ENCODE peak calls at places on chromosome 10, in four cellular contexts. C, J, G and U are unnamed samples.

GRCh38 chr10:93559490-93559889 is 7.0 kb upstream of the FFAR4 start:
- DNase-seq in C (no peak), G (no peak), J (no peak), U (no peak)

GRCh38 chr10:86164912-86165311 is 201.7 kb downstream of the GRID1 start:
- DNase-seq in G (no peak), J (no peak), C (no peak), U (no peak)

GRCh38 chr10:88841316-88842111 is 10.1 kb downstream of the ANKRD22 start:
- DNase-seq in J (no peak), G (no peak), C (no peak), U (no peak)

GRCh38 chr10:71829171-71829570 is 21.9 kb downstream of the PSAP start:
- DNase-seq in C (no peak), G (no peak), J (no peak), U (no peak)

GRCh38 chr10:33126118-33126517 is 168.1 kb upstream of the ITGB1 start:
- DNase-seq in J (no peak), C (no peak), G (no peak), U (no peak)

GRCh38 chr10:34081347-34081743 is 733.8 kb downstream of the PARD3 start:
- DNase-seq in C (no peak), G (no peak), J (no peak), U (no peak)

GRCh38 chr10:93773120-93773519 is 15.4 kb downstream of the LGI1 start:
- DNase-seq in G (peak), C (no peak), J (no peak), U (no peak)

GRCh38 chr10:95440756-95441546 is 120.2 kb downstream of the SORBS1 start:
- DNase-seq in J (peak), C (peak), G (no peak), U (no peak)

GRCh38 chr10:73060738-73061635 is 35.7 kb downstream of the P4HA1 start:
- DNase-seq in G (peak), J (peak), C (no peak), U (peak)

GRCh38 chr10:77970869-77971803 is 44.6 kb upstream of the DLG5 start:
- DNase-seq in G (peak), C (no peak), J (peak), U (no peak)

GRCh38 chr10:82737556-82737955 is 862.6 kb downstream of the NRG3 start:
- DNase-seq in C (no peak), G (no peak), J (no peak), U (no peak)

GRCh38 chr10:79431891-79432831 is 13.3 kb downstream of the ZCCHC24 start:
- DNase-seq in G (no peak), J (no peak), C (no peak), U (no peak)

GRCh38 chr10:114915294-114915693 is 22.7 kb upstream of the TRUB1 start:
- DNase-seq in G (no peak), C (no peak), J (no peak), U (no peak)

GRCh38 chr10:36421999-36422398 is 703.4 kb upstream of the ANKRD30A start:
- DNase-seq in G (no peak), J (no peak), C (no peak), U (no peak)

GRCh38 chr10:61108880-61109279 is 164.9 kb upstream of the RHOBTB1 start:
- DNase-seq in J (no peak), G (peak), C (no peak), U (no peak)

GRCh38 chr10:127320176-127320575 is 123.8 kb upstream of the INSYN2A start:
- DNase-seq in G (no peak), J (no peak), C (no peak), U (no peak)

GRCh38 chr10:66837335-66837734 is 88.5 kb upstream of the LRRTM3 start:
- DNase-seq in J (no peak), C (no peak), G (no peak), U (no peak)

GRCh38 chr10:52066383-52066782 is 247.7 kb upstream of the DKK1 start:
- DNase-seq in C (no peak), J (no peak), G (no peak), U (peak)

GRCh38 chr10:132817701-132818211 is 31.8 kb upstream of the NKX6-2 start:
- DNase-seq in C (no peak), J (no peak), G (no peak), U (no peak)

GRCh38 chr10:89283988-89284475 is 17.8 kb upstream of the IFIT2 start:
- DNase-seq in C (no peak), J (peak), G (no peak), U (no peak)

GRCh38 chr10:9853405-9854010 is 1164.2 kb upstream of the CELF2 start:
- DNase-seq in C (no peak), J (no peak), G (no peak), U (no peak)

GRCh38 chr10:91034042-91034441 is 113.2 kb upstream of the ANKRD1 start:
- DNase-seq in J (no peak), G (no peak), C (no peak), U (no peak)

GRCh38 chr10:98316661-98317060 is 48.7 kb upstream of the LOXL4 start:
- DNase-seq in C (no peak), G (no peak), J (no peak), U (no peak)

GRCh38 chr10:100654835-100655759 is 90.3 kb upstream of the PAX2 start:
- DNase-seq in J (no peak), G (no peak), C (no peak), U (peak)

GRCh38 chr10:1434912-1435692 is 302.2 kb downstream of the ADARB2 start:
- DNase-seq in J (no peak), G (no peak), C (no peak), U (no peak)

GRCh38 chr10:120477006-120477722 is 20.1 kb downstream of the PLPP4 start:
- DNase-seq in J (no peak), G (no peak), C (no peak), U (no peak)

GRCh38 chr10:127094984-127095383 is 101.4 kb downstream of the INSYN2A start:
- DNase-seq in J (no peak), G (no peak), C (no peak), U (no peak)

GRCh38 chr10:131571845-131572244 is 260.3 kb upstream of the TCERG1L start:
- DNase-seq in J (no peak), G (no peak), C (no peak), U (no peak)

GRCh38 chr10:34063592-34063991 is 729.1 kb upstream of the NRP1 start:
- DNase-seq in G (no peak), J (no peak), C (no peak), U (no peak)

GRCh38 chr10:30813872-30814471 is 184.4 kb upstream of the LYZL2 start:
- DNase-seq in C (no peak), G (no peak), J (no peak), U (no peak)

GRCh38 chr10:122140941-122141623 is 130.0 kb upstream of the BTBD16 start:
- DNase-seq in C (no peak), J (peak), G (no peak), U (no peak)

GRCh38 chr10:34739915-34740314 is 75.2 kb downstream of the PARD3 start:
- DNase-seq in G (no peak), J (no peak), C (no peak), U (peak)

GRCh38 chr10:123538401-123539320 is 127.5 kb upstream of the GPR26 start:
- DNase-seq in J (no peak), C (no peak), G (no peak), U (no peak)
- TF ChIP-seq FOXK2 in J (no peak), C (no peak), G (no peak), U (no peak)

GRCh38 chr10:57014758-57015157 is 653.7 kb upstream of the ZWINT start:
- DNase-seq in C (no peak), J (no peak), G (no peak), U (no peak)

GRCh38 chr10:57015187-57015586 is 654.1 kb upstream of the ZWINT start:
- DNase-seq in G (no peak), J (no peak), C (no peak), U (no peak)

GRCh38 chr10:57018452-57018851 is 657.4 kb upstream of the ZWINT start:
- DNase-seq in C (no peak), G (no peak), J (no peak), U (no peak)

GRCh38 chr10:57015595-57016303 is 654.7 kb upstream of the ZWINT start:
- DNase-seq in C (no peak), G (no peak), J (no peak), U (no peak)

DNA sequence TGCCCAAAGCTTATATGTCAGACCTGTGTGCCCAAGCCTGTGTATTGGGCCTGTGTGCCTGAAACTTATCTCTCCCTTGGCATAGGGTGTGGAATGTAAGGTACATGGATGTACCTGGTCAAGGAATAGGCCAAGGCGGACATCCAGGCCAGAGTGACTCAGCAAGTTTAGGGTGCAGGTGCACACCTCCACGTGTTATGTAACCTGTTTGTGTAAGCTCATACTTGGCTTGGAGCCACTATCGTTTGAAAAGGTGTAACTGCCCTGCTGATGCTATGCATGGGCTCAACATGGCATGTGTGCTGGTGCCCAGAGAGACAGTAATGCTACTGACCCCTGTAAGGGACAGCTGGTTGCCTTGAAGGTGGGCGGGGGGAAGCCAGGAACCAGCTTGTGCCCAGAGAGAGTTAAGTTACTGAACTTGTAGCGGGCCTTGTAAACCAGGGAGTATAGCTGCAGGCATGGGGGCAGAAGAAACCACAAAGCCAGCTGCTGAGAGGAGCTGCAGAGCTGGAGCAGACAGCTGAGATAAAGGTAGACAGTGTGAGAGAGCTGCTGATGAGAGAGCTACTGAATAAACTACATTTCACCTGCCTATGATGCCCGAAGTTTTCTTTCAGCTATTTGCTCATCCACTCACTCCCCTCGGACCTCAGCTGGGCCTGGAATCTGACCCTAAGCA is 656.4 kb upstream of the ZWINT start:
- DNase-seq in J (no peak), C (no peak), G (no peak), U (no peak)
- TF ChIP-seq TARDBP in J (no peak), C (no peak), G (no peak), U (no peak)

GRCh38 chr10:62810131-62810530 is 5.6 kb downstream of the ADO start:
- DNase-seq in C (no peak), J (no peak), G (no peak), U (no peak)
- TF ChIP-seq FOXK2 in C (no peak), J (no peak), G (no peak), U (no peak)

GRCh38 chr10:59754951-59755350 is 1.7 kb upstream of the MRLN start:
- DNase-seq in J (no peak), C (no peak), G (no peak), U (no peak)
- TF ChIP-seq TARDBP in J (no peak), C (no peak), G (no peak), U (no peak)

GRCh38 chr10:24518981-24519597 is 204.6 kb downstream of the ARHGAP21 start:
- DNase-seq in G (peak), J (peak), C (no peak), U (peak)
- TF ChIP-seq FOXK2 in G (no peak), J (no peak), C (no peak), U (no peak)

GRCh38 chr10:65342226-65342625 is 1583.6 kb upstream of the LRRTM3 start:
- DNase-seq in C (no peak), G (no peak), J (no peak), U (no peak)
- TF ChIP-seq TARDBP in C (no peak), G (no peak), J (no peak), U (no peak)

DNA sequence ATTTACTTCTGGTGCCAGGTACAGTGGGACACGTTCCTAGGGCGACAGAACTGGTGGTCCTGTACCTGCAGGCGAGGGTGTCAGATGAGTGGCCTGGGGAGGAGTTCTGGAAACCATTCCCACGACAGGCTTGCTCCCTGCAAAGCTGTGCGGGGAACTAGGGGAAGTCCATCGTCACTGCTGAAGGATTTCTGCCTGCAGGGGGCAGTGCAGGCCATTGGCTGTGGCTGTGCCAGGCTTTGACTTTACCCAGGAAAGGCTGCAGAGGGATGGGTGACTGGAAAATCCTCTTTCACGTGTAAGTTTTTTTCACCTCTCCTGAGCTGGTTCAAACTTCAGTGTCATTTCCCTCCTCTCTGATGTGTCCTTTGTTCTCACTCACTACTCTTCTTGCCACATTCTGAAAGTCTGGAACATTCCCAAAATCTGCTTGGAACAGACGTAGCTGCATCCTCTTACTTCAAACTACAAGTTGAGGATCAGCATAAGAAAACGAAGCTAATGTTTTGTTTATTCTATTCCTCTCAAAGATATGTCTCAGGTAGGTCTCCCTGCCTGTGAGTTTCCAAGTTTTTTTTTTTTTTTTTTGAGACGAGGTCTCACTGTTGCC is 126.5 kb downstream of the SH2D4B start:
- DNase-seq in J (peak), C (no peak), G (peak), U (peak)
- TF ChIP-seq FOXK2 in J (no peak), C (no peak), G (no peak), U (no peak)